ENCODE peak calls at places on chromosomes 3 and 15, in four cellular contexts. A, Q, V and O are unnamed samples.
A peak's percentile ranks its signal among the peaks of the same experiment; 100 is the strongest.

GRCh38 chr15:29671308-29671981 is 150.8 kb downstream of the TJP1 start:
- DNase-seq in Q (no peak), V (peak; percentile 33), A (no peak), O (no peak)

GRCh38 chr3:170410428-170411029 is 8.1 kb upstream of the CLDN11 start:
- DNase-seq in V (no peak), Q (no peak), A (no peak), O (no peak)

GRCh38 chr15:38886315-38887163 is 321.9 kb upstream of the RASGRP1 start:
- DNase-seq in A (no peak), Q (no peak), V (no peak), O (no peak)

GRCh38 chr3:156433138-156433537 is 121.8 kb downstream of the SSR3 start:
- DNase-seq in A (no peak), Q (no peak), V (no peak), O (no peak)

GRCh38 chr15:71565636-71566160 is 244.7 kb upstream of the NR2E3 start:
- DNase-seq in V (no peak), Q (no peak), A (no peak), O (no peak)

GRCh38 chr15:31461375-31461774 is 134.7 kb downstream of the KLF13 start:
- DNase-seq in Q (no peak), A (no peak), V (no peak), O (no peak)

GRCh38 chr3:50292924-50293801 is 934 bp upstream of the IFRD2 start:
- DNase-seq in V (no peak), A (no peak), Q (no peak), O (no peak)

GRCh38 chr3:73451276-73451973 is 173.3 kb downstream of the PDZRN3 start:
- DNase-seq in A (peak; percentile 23), V (no peak), Q (no peak), O (no peak)

GRCh38 chr3:37457392-37458065 is 283.1 kb upstream of the LRRFIP2 start:
- DNase-seq in V (no peak), A (no peak), Q (no peak), O (no peak)

GRCh38 chr15:80161473-80162016 is 8.7 kb downstream of the FAH start:
- DNase-seq in Q (no peak), A (no peak), V (no peak), O (no peak)

GRCh38 chr3:163939926-163940325 is 1138.4 kb downstream of the SI start:
- DNase-seq in Q (no peak), V (no peak), A (no peak), O (no peak)

GRCh38 chr15:90006217-90007088 is 5.3 kb downstream of the ZNF710 start:
- DNase-seq in V (no peak), A (no peak), Q (no peak), O (no peak)

GRCh38 chr3:39216176-39216790 is 23.9 kb upstream of the XIRP1 start:
- DNase-seq in A (peak; percentile 68), Q (no peak), V (no peak), O (no peak)

GRCh38 chr3:156587767-156588069 is 32.8 kb upstream of the SSR3 start:
- DNase-seq in Q (no peak), V (no peak), A (no peak), O (no peak)

GRCh38 chr3:107846282-107846852 is 244.5 kb downstream of the CD47 start:
- DNase-seq in A (no peak), Q (peak; percentile 47), V (peak; percentile 85), O (no peak)

GRCh38 chr3:113117511-113118302 is 93.7 kb upstream of the BOC start:
- DNase-seq in Q (no peak), A (no peak), V (no peak), O (no peak)

GRCh38 chr15:68218847-68219798 is 10.4 kb downstream of the CLN6 start:
- DNase-seq in A (no peak), V (peak; percentile 27), Q (no peak), O (peak; percentile 10)

GRCh38 chr3:129587061-129587460 is 19.4 kb downstream of the PLXND1 start:
- DNase-seq in A (no peak), V (no peak), Q (no peak), O (no peak)

GRCh38 chr3:8371085-8371551 is 130.5 kb upstream of the LMCD1 start:
- DNase-seq in V (no peak), A (no peak), Q (no peak), O (no peak)

GRCh38 chr3:107690522-107691138 is 167.9 kb downstream of the BBX start:
- DNase-seq in Q (peak; percentile 45), A (no peak), V (no peak), O (peak; percentile 35)

GRCh38 chr3:126111566-126112475 is 27.9 kb upstream of the SLC41A3 start:
- DNase-seq in Q (no peak), V (peak; percentile 37), A (no peak), O (no peak)

GRCh38 chr15:47688573-47689086 is 28.7 kb upstream of the SEMA6D start:
- DNase-seq in A (no peak), V (no peak), Q (no peak), O (no peak)

GRCh38 chr15:98760112-98760826 is 111.9 kb downstream of the IGF1R start:
- DNase-seq in Q (no peak), A (no peak), V (no peak), O (no peak)

GRCh38 chr3:105662326-105662725 is 206.5 kb downstream of the CBLB start:
- DNase-seq in Q (no peak), V (no peak), A (no peak), O (no peak)

GRCh38 chr3:139540686-139541085 is 1.1 kb upstream of the RBP1 start:
- DNase-seq in V (no peak), Q (no peak), A (no peak), O (peak; percentile 46)

GRCh38 chr15:95760508-95760907 is 570.0 kb upstream of the NR2F2 start:
- DNase-seq in V (peak; percentile 55), Q (peak; percentile 30), A (no peak), O (no peak)

GRCh38 chr3:188202358-188203138 is 48.6 kb downstream of the LPP start:
- DNase-seq in A (no peak), Q (peak; percentile 16), V (no peak), O (no peak)

GRCh38 chr3:160331127-160331937 is 67.7 kb downstream of the IFT80 start:
- DNase-seq in V (no peak), A (no peak), Q (peak; percentile 86), O (no peak)
- TF ChIP-seq TCF12 in V (no peak), A (no peak), Q (no peak), O (peak; percentile 76)

GRCh38 chr15:64164436-64164835 is 1.6 kb upstream of the PPIB start:
- DNase-seq in A (no peak), Q (no peak), V (no peak), O (no peak)

GRCh38 chr15:64162478-64162868 is 349 bp downstream of the PPIB start:
- DNase-seq in V (no peak), A (no peak), Q (no peak), O (no peak)

GRCh38 chr15:64163662-64164362 is 990 bp upstream of the PPIB start:
- DNase-seq in A (no peak), V (no peak), Q (peak; percentile 62), O (no peak)

GRCh38 chr15:64162869-64163661 is at the start of gene PPIB:
- DNase-seq in A (peak; percentile 91), Q (peak; percentile 93), V (peak; percentile 90), O (peak; percentile 98)

DNA sequence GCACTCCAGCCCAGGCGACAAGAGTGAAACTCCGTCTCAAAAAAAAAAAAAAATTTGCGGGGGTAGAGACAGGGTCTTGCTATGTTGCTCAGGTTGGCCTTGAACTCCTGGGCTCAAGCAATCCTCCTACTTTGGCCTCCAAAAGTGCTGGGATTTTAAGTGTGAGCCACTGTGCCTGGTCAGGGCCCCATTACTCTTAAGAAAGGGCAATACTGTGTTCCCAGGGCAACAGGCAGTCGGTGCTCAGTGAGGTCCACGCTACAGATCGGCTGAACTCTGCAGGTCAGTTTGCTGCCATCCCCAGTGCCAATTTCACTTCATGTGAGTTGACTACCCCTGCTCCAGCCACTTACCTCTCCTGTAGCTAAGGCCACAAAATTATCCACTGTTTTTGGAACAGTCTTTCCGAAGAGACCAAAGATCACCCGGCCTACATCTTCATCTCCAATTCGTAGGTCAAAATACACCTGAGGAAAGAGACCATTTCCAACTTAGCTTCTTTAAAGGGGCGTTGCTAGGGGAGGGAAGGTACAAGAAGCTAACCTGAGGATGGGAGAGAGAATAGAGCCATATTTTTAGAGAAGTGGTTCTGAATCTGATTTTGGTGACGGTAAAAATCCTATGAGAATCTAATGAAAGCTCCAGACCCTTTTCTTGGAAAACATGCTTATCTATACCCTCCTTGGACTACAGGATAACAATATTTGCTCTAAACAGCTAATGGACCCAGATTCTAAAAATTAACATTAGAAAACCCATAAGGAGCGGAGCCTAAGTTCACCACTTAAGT is 939 bp downstream of the PPIB start:
- DNase-seq in V (no peak), A (no peak), Q (no peak), O (no peak)
- TF ChIP-seq CHD2 in V (no peak), A (no peak), Q (no peak), O (no peak)

GRCh38 chr15:92653366-92653765 is 2.2 kb downstream of the FAM174B start:
- DNase-seq in V (no peak), Q (no peak), A (no peak), O (no peak)
- H3K4me2 ChIP-seq in V (no peak overlapping the region), Q (no peak overlapping the region), A (peak overlapping the region; percentile 60), O (no peak overlapping the region)

GRCh38 chr3:86056962-86057361 is 934.0 kb downstream of the VGLL3 start:
- DNase-seq in A (no peak), Q (no peak), V (no peak), O (no peak)

GRCh38 chr3:86047329-86047625 is 943.7 kb downstream of the VGLL3 start:
- DNase-seq in Q (no peak), V (no peak), A (no peak), O (peak; percentile 19)

GRCh38 chr3:86046436-86047328 is 944.3 kb downstream of the VGLL3 start:
- DNase-seq in Q (no peak), V (no peak), A (no peak), O (no peak)

GRCh38 chr3:86051058-86051457 is 939.9 kb downstream of the VGLL3 start:
- DNase-seq in A (no peak), V (no peak), Q (peak; percentile 13), O (no peak)
- TF ChIP-seq TCF12 in A (no peak), V (no peak), Q (no peak), O (no peak)

GRCh38 chr15:82540984-82541431 is 751 bp upstream of the RPS17 start:
- DNase-seq in Q (no peak), A (no peak), V (peak; percentile 63), O (peak; percentile 62)

GRCh38 chr15:82543155-82543554 is 2.9 kb upstream of the RPS17 start:
- DNase-seq in Q (no peak), V (no peak), A (no peak), O (no peak)

GRCh38 chr15:82538961-82539689 is 1.1 kb downstream of the RPS17 start:
- DNase-seq in V (no peak), Q (peak; percentile 29), A (no peak), O (peak; percentile 30)

GRCh38 chr15:82539690-82540054 is 585 bp downstream of the RPS17 start:
- DNase-seq in V (no peak), A (no peak), Q (no peak), O (peak; percentile 33)

GRCh38 chr15:82540055-82540983 is at the start of gene RPS17:
- DNase-seq in A (peak; percentile 85), V (peak; percentile 99), Q (peak; percentile 88), O (peak; percentile 100)
- TF ChIP-seq CHD2 in A (peak; percentile 80), V (peak; percentile 49), Q (no peak), O (peak; percentile 92)

GRCh38 chr3:34072297-34072696 is 273.9 kb downstream of the PDCD6IP start:
- DNase-seq in A (no peak), V (no peak), Q (no peak), O (no peak)
- H3K4me2 ChIP-seq in A (peak overlapping the region; percentile 67), V (no peak overlapping the region), Q (no peak overlapping the region), O (no peak overlapping the region)